ENCODE peak calls at places on chromosomes 11 and 22, in six cellular contexts. E is HCT116; A is HTR-8/SVneo; T is activated T-helper 9 cell treated with anti-CD3 and anti-CD28 coated beads, Interleukin-2, amount 50 U/mL, for 16 hours; Y is cardiac muscle cell; Q is activated CD4-positive, alpha-beta T cell treated with anti-CD3 and anti-CD28 coated beads, Interleukin-2, amount 50 U/mL, for 1 hour. C is an unnamed sample.

GRCh38 chr11:68216171-68216938 is 3.3 kb upstream of the KMT5B start:
- DNase-seq in E (no peak), Y (no peak), A (no peak), T (no peak), Q (no peak), C (peak; percentile 74)

GRCh38 chr11:124043420-124043819 is 2.3 kb upstream of the OR10G7 start:
- DNase-seq in Q (no peak), Y (no peak), A (no peak), T (no peak), E (no peak), C (no peak)

GRCh38 chr11:115290479-115291390 is 213.5 kb downstream of the CADM1 start:
- DNase-seq in E (no peak), Q (no peak), Y (no peak), T (no peak), A (no peak), C (no peak)

GRCh38 chr11:115980336-115980735 is 476.1 kb upstream of the CADM1 start:
- DNase-seq in T (no peak), E (no peak), Y (no peak), Q (no peak), A (no peak), C (no peak)

GRCh38 chr22:26210390-26210789 is 41.1 kb downstream of the SEZ6L start:
- DNase-seq in T (no peak), Q (no peak), A (no peak), E (no peak), Y (no peak), C (no peak)

GRCh38 chr11:105732611-105733010 is 122.7 kb downstream of the GRIA4 start:
- DNase-seq in Q (no peak), Y (no peak), A (no peak), E (no peak), T (no peak), C (no peak)

GRCh38 chr22:39298194-39298987 is 21.0 kb downstream of the RPL3 start:
- DNase-seq in E (no peak), T (no peak), Q (no peak), Y (no peak), A (no peak), C (no peak)

GRCh38 chr11:25529572-25529971 is 802.4 kb upstream of the ANO3 start:
- DNase-seq in A (no peak), Y (no peak), E (no peak), Q (no peak), T (no peak), C (no peak)

GRCh38 chr22:23764931-23765881 is 2.4 kb downstream of the C22orf15 start:
- DNase-seq in T (no peak), Q (no peak), A (no peak), Y (no peak), E (no peak), C (no peak)

GRCh38 chr22:38974170-38974825 is 7.8 kb upstream of the APOBEC3B start:
- DNase-seq in T (no peak), A (no peak), Q (no peak), Y (no peak), E (no peak), C (no peak)

GRCh38 chr11:116243975-116244374 is 528.8 kb downstream of the BUD13 start:
- DNase-seq in A (no peak), T (no peak), E (no peak), Q (no peak), Y (no peak), C (no peak)

GRCh38 chr11:134479206-134479955 is 67.3 kb upstream of the B3GAT1 start:
- DNase-seq in A (no peak), Y (no peak), Q (no peak), E (no peak), T (no peak), C (no peak)

GRCh38 chr22:50621948-50622722 is 5.8 kb downstream of the ARSA start:
- DNase-seq in E (no peak), Q (peak; percentile 27), T (no peak), A (no peak), Y (no peak), C (no peak)

GRCh38 chr11:86735462-86736302 is 63.3 kb upstream of the ME3 start:
- DNase-seq in A (no peak), Y (peak; percentile 77), T (no peak), E (no peak), Q (no peak), C (no peak)

GRCh38 chr11:36360318-36360717 is 64.2 kb downstream of the PRR5L start:
- DNase-seq in Q (no peak), A (no peak), Y (no peak), E (no peak), T (no peak), C (no peak)

GRCh38 chr11:8093931-8094575 is 13.0 kb downstream of the TUB start:
- DNase-seq in E (no peak), T (no peak), Q (no peak), A (no peak), Y (no peak), C (peak; percentile 67)

GRCh38 chr11:47724041-47724729 is 9.0 kb upstream of the AGBL2 start:
- DNase-seq in A (no peak), Q (no peak), Y (peak; percentile 89), E (no peak), T (no peak), C (peak; percentile 94)

GRCh38 chr11:133961890-133962289 is 5.1 kb upstream of the IGSF9B start:
- DNase-seq in Y (no peak), T (no peak), E (no peak), Q (no peak), A (no peak), C (no peak)

GRCh38 chr22:38213319-38214247 is 11.8 kb downstream of the MAFF start:
- DNase-seq in Y (no peak), T (no peak), A (no peak), Q (no peak), E (no peak), C (no peak)

GRCh38 chr11:106706355-106706754 is 311.9 kb downstream of the GUCY1A2 start:
- DNase-seq in A (peak; percentile 20), E (peak; percentile 27), Q (no peak), T (no peak), Y (peak; percentile 58), C (no peak)

GRCh38 chr11:131561486-131561885 is 191.1 kb downstream of the NTM start:
- DNase-seq in T (no peak), A (no peak), E (no peak), Q (no peak), Y (no peak), C (no peak)

GRCh38 chr22:42473484-42474193 is 41.4 kb upstream of the NFAM1 start:
- DNase-seq in E (peak; percentile 73), Y (peak; percentile 77), A (peak; percentile 55), T (no peak), Q (no peak), C (peak; percentile 59)

C was measured in small intestine.